ENCODE peak calls at places on chromosomes 16 and 17, in four cellular contexts. One of them, this sample, is unnamed.
A peak's percentile ranks its signal among the peaks of the same experiment; 100 is the strongest.

GRCh38 chr17:59769891-59770290 is 62.4 kb downstream of the VMP1 start:
- DNase-seq in SK-N-SH: no peak
- DNase-seq in HepG2: no peak
- DNase-seq in K562: no peak
- DNase-seq in this sample: no peak

GRCh38 chr17:57210224-57210553 is 46.1 kb upstream of the MSI2 start:
- DNase-seq in K562: no peak
- DNase-seq in HepG2: no peak
- DNase-seq in SK-N-SH: no peak
- DNase-seq in this sample: no peak

GRCh38 chr16:67195676-67196075 is 3.3 kb upstream of the ELMO3 start:
- DNase-seq in SK-N-SH: no peak
- DNase-seq in HepG2: no peak
- DNase-seq in K562: no peak
- DNase-seq in this sample: no peak

GRCh38 chr16:53773150-53773846 is 69.3 kb downstream of the FTO start:
- DNase-seq in K562: peak; percentile 65
- DNase-seq in HepG2: peak; percentile 81
- DNase-seq in SK-N-SH: peak; percentile 52
- DNase-seq in this sample: peak; percentile 15

GRCh38 chr17:65027305-65027704 is 29.2 kb downstream of the GNA13 start:
- DNase-seq in HepG2: peak; percentile 15
- DNase-seq in SK-N-SH: peak; percentile 52
- DNase-seq in K562: peak; percentile 53
- DNase-seq in this sample: peak; percentile 41

GRCh38 chr17:74936470-74936799 is 737 bp downstream of the OTOP3 start:
- DNase-seq in SK-N-SH: no peak
- DNase-seq in HepG2: no peak
- DNase-seq in K562: no peak
- DNase-seq in this sample: no peak

GRCh38 chr17:3527896-3528603 is 29.6 kb downstream of the TRPV3 start:
- DNase-seq in HepG2: no peak
- DNase-seq in SK-N-SH: no peak
- DNase-seq in K562: no peak
- DNase-seq in this sample: no peak

GRCh38 chr17:43791589-43791988 is 11.4 kb downstream of the CFAP97D1 start:
- DNase-seq in SK-N-SH: peak; percentile 55
- DNase-seq in K562: peak; percentile 63
- DNase-seq in HepG2: peak; percentile 66
- DNase-seq in this sample: no peak

GRCh38 chr17:39674702-39675389 is 6.6 kb downstream of the PNMT start:
- DNase-seq in K562: peak; percentile 71
- DNase-seq in HepG2: peak; percentile 81
- DNase-seq in SK-N-SH: no peak
- DNase-seq in this sample: no peak

GRCh38 chr16:71426069-71426879 is 15.6 kb downstream of the TLE7 start:
- DNase-seq in HepG2: peak; percentile 99
- DNase-seq in SK-N-SH: peak; percentile 69
- DNase-seq in K562: peak; percentile 70
- DNase-seq in this sample: peak; percentile 94

GRCh38 chr16:51875834-51876725 is 670.9 kb downstream of the TOX3 start:
- DNase-seq in K562: no peak
- DNase-seq in SK-N-SH: no peak
- DNase-seq in HepG2: no peak
- DNase-seq in this sample: peak; percentile 17

GRCh38 chr17:5523249-5523648 is 36.9 kb downstream of the MIS12 start:
- DNase-seq in HepG2: no peak
- DNase-seq in SK-N-SH: no peak
- DNase-seq in K562: no peak
- DNase-seq in this sample: no peak
- TF ChIP-seq FOXJ3 in HepG2: no peak
- TF ChIP-seq FOXJ3 in SK-N-SH: no peak
- TF ChIP-seq FOXJ3 in K562: no peak
- TF ChIP-seq FOXJ3 in this sample: no peak

GRCh38 chr17:2388705-2389099 is 12.2 kb downstream of the MNT start:
- DNase-seq in K562: no peak
- DNase-seq in SK-N-SH: peak; percentile 38
- DNase-seq in HepG2: no peak
- DNase-seq in this sample: no peak
- TF ChIP-seq FOXJ3 in K562: no peak
- TF ChIP-seq FOXJ3 in SK-N-SH: no peak
- TF ChIP-seq FOXJ3 in HepG2: no peak
- TF ChIP-seq FOXJ3 in this sample: no peak

GRCh38 chr16:86681440-86681838 is 103.1 kb downstream of the FOXL1 start:
- DNase-seq in HepG2: no peak
- DNase-seq in SK-N-SH: no peak
- DNase-seq in K562: peak; percentile 7
- DNase-seq in this sample: no peak
- TF ChIP-seq FOXJ3 in HepG2: no peak
- TF ChIP-seq FOXJ3 in SK-N-SH: no peak
- TF ChIP-seq FOXJ3 in K562: no peak
- TF ChIP-seq FOXJ3 in this sample: no peak

GRCh38 chr16:17835118-17835949 is 364.6 kb upstream of the XYLT1 start:
- DNase-seq in HepG2: no peak
- DNase-seq in SK-N-SH: no peak
- DNase-seq in K562: no peak
- DNase-seq in this sample: no peak
- TF ChIP-seq FOXJ3 in HepG2: no peak
- TF ChIP-seq FOXJ3 in SK-N-SH: no peak
- TF ChIP-seq FOXJ3 in K562: no peak
- TF ChIP-seq FOXJ3 in this sample: no peak

GRCh38 chr16:87602821-87603683 is 744 bp downstream of the JPH3 start:
- DNase-seq in HepG2: no peak
- DNase-seq in K562: no peak
- DNase-seq in SK-N-SH: peak; percentile 83
- DNase-seq in this sample: peak; percentile 55
- TF ChIP-seq FOXJ3 in HepG2: no peak
- TF ChIP-seq FOXJ3 in K562: no peak
- TF ChIP-seq FOXJ3 in SK-N-SH: no peak
- TF ChIP-seq FOXJ3 in this sample: no peak

This sample was measured in WTC11.